ENCODE peak calls at places on chromosomes 11 and 22, in ten cellular contexts. W, R, Q, P, F, X, D, I, H and N are unnamed samples.

GRCh38 chr11:125331357-125331756 is 164.7 kb downstream of the FEZ1 start:
- DNase-seq in W (no peak), R (no peak), Q (no peak), P (no peak), F (no peak), X (no peak), D (no peak), I (no peak), H (no peak), N (no peak)

GRCh38 chr11:73288873-73289707 is 17.0 kb downstream of the P2RY6 start:
- DNase-seq in W (peak), R (peak), Q (peak), P (peak), F (no peak), X (peak), D (no peak), I (peak), H (peak), N (peak)

GRCh38 chr22:48960981-48961655 is 866.6 kb downstream of the BRD1 start:
- DNase-seq in W (peak), R (no peak), Q (no peak), P (no peak), F (no peak), X (no peak), D (no peak), I (peak), H (peak), N (no peak)

GRCh38 chr11:68684385-68685356 is at the start of gene GAL:
- DNase-seq in W (no peak), R (no peak), Q (no peak), P (no peak), F (no peak), X (no peak), D (no peak), I (no peak), H (no peak), N (no peak)

GRCh38 chr11:69637956-69638871 is 2.7 kb upstream of the CCND1 start:
- DNase-seq in W (no peak), R (no peak), Q (no peak), P (peak), F (no peak), X (no peak), D (no peak), I (peak), H (peak), N (no peak)

GRCh38 chr11:115264278-115264677 is 239.9 kb downstream of the CADM1 start:
- DNase-seq in W (no peak), R (no peak), Q (no peak), P (no peak), F (no peak), X (no peak), D (no peak), I (no peak), H (no peak), N (no peak)

GRCh38 chr11:8258289-8258688 is 5.4 kb downstream of the LMO1 start:
- DNase-seq in W (no peak), R (no peak), Q (no peak), P (no peak), F (no peak), X (peak), D (no peak), I (no peak), H (no peak), N (no peak)

GRCh38 chr11:102318469-102318868 is 1.2 kb downstream of the BIRC3 start:
- DNase-seq in W (no peak), R (no peak), Q (no peak), P (peak), F (no peak), X (no peak), D (no peak), I (no peak), H (peak), N (no peak)

GRCh38 chr11:75639752-75640151 is 29.1 kb downstream of the MAP6 start:
- DNase-seq in W (peak), R (no peak), Q (peak), P (no peak), F (peak), X (peak), D (no peak), I (peak), H (peak), N (no peak)

GRCh38 chr11:10529279-10529678 is 11.7 kb downstream of the RNF141 start:
- DNase-seq in W (no peak), R (no peak), Q (no peak), P (no peak), F (no peak), X (no peak), D (no peak), I (no peak), H (no peak), N (no peak)

GRCh38 chr11:73389134-73389525 is 12.9 kb downstream of the RELT start:
- DNase-seq in W (no peak), R (no peak), Q (no peak), P (no peak), F (no peak), X (no peak), D (no peak), I (no peak), H (no peak), N (no peak)

GRCh38 chr11:48034926-48035876 is 54.8 kb downstream of the PTPRJ start:
- DNase-seq in W (peak), R (no peak), Q (peak), P (no peak), F (no peak), X (peak), D (no peak), I (peak), H (peak), N (no peak)

GRCh38 chr11:107301886-107302285 is 155.7 kb downstream of the CWF19L2 start:
- DNase-seq in W (no peak), R (no peak), Q (no peak), P (no peak), F (no peak), X (no peak), D (no peak), I (no peak), H (no peak), N (no peak)

GRCh38 chr22:24023204-24023789 is 12.2 kb downstream of the CABIN1 start:
- DNase-seq in W (no peak), R (no peak), Q (no peak), P (no peak), F (no peak), X (no peak), D (no peak), I (no peak), H (no peak), N (no peak)

GRCh38 chr11:15884131-15884530 is 472.2 kb downstream of the SOX6 start:
- DNase-seq in W (no peak), R (no peak), Q (no peak), P (no peak), F (no peak), X (no peak), D (no peak), I (no peak), H (no peak), N (no peak)

GRCh38 chr22:24407278-24407665 is 20.1 kb upstream of the ADORA2A start:
- DNase-seq in W (no peak), R (no peak), Q (no peak), P (no peak), F (no peak), X (no peak), D (no peak), I (peak), H (no peak), N (no peak)

GRCh38 chr11:13368041-13368446 is 90.5 kb downstream of the BMAL1 start:
- DNase-seq in W (no peak), R (no peak), Q (no peak), P (no peak), F (no peak), X (no peak), D (no peak), I (no peak), H (no peak), N (no peak)

GRCh38 chr11:125348704-125349635 is 147.1 kb downstream of the FEZ1 start:
- DNase-seq in W (no peak), R (no peak), Q (peak), P (peak), F (no peak), X (peak), D (no peak), I (peak), H (peak), N (peak)

GRCh38 chr22:35311551-35311999 is 11.9 kb downstream of the TOM1 start:
- DNase-seq in W (no peak), R (no peak), Q (no peak), P (no peak), F (no peak), X (no peak), D (no peak), I (peak), H (no peak), N (no peak)

GRCh38 chr11:2934057-2934550 is 4.9 kb upstream of the PHLDA2 start:
- DNase-seq in W (no peak), R (no peak), Q (no peak), P (no peak), F (no peak), X (no peak), D (no peak), I (no peak), H (no peak), N (no peak)

GRCh38 chr22:47166446-47167016 is 404.1 kb downstream of the TBC1D22A start:
- DNase-seq in W (no peak), R (no peak), Q (no peak), P (no peak), F (no peak), X (peak), D (no peak), I (peak), H (no peak), N (no peak)

GRCh38 chr22:19177164-19178064 is 1.1 kb downstream of the SLC25A1 start:
- DNase-seq in W (no peak), R (no peak), Q (no peak), P (no peak), F (no peak), X (no peak), D (no peak), I (no peak), H (no peak), N (no peak)

GRCh38 chr11:69667619-69668604 is 7.2 kb downstream of the LTO1 start:
- DNase-seq in W (no peak), R (no peak), Q (no peak), P (no peak), F (no peak), X (no peak), D (no peak), I (peak), H (no peak), N (no peak)

GRCh38 chr11:75189075-75189474 is 38.2 kb downstream of the SLCO2B1 start:
- DNase-seq in W (no peak), R (no peak), Q (no peak), P (no peak), F (no peak), X (no peak), D (no peak), I (no peak), H (no peak), N (no peak)

GRCh38 chr11:45857834-45858492 is 10.7 kb downstream of the CRY2 start:
- DNase-seq in W (peak), R (no peak), Q (peak), P (no peak), F (no peak), X (peak), D (no peak), I (peak), H (no peak), N (no peak)

GRCh38 chr22:49326558-49326957 is 501.1 kb downstream of the BRD1 start:
- DNase-seq in W (peak), R (no peak), Q (no peak), P (no peak), F (no peak), X (no peak), D (no peak), I (no peak), H (no peak), N (no peak)

GRCh38 chr11:116641561-116642045 is 131.2 kb downstream of the BUD13 start:
- DNase-seq in W (no peak), R (no peak), Q (no peak), P (peak), F (peak), X (no peak), D (peak), I (peak), H (peak), N (peak)

GRCh38 chr11:10864688-10865087 is 6.8 kb upstream of the ZBED5 start:
- DNase-seq in W (no peak), R (no peak), Q (no peak), P (no peak), F (no peak), X (no peak), D (no peak), I (no peak), H (no peak), N (no peak)

GRCh38 chr11:94793822-94794221 is 25.7 kb downstream of the AMOTL1 start:
- DNase-seq in W (no peak), R (no peak), Q (no peak), P (no peak), F (no peak), X (no peak), D (no peak), I (no peak), H (no peak), N (no peak)

GRCh38 chr11:44894217-44894617 is 56.5 kb downstream of the TP53I11 start:
- DNase-seq in W (no peak), R (no peak), Q (peak), P (peak), F (no peak), X (peak), D (peak), I (peak), H (peak), N (peak)

GRCh38 chr11:5234390-5234834 is at the start of gene HBD:
- DNase-seq in W (no peak), R (no peak), Q (no peak), P (no peak), F (no peak), X (no peak), D (no peak), I (no peak), H (no peak), N (no peak)

GRCh38 chr11:67662806-67663514 is 11.5 kb downstream of the ALDH3B2 start:
- DNase-seq in W (no peak), R (no peak), Q (no peak), P (no peak), F (no peak), X (no peak), D (no peak), I (no peak), H (no peak), N (no peak)

GRCh38 chr11:26248661-26249060 is 83.3 kb upstream of the ANO3 start:
- DNase-seq in W (no peak), R (no peak), Q (no peak), P (no peak), F (no peak), X (no peak), D (no peak), I (no peak), H (no peak), N (no peak)

GRCh38 chr22:31662668-31663037 is 638 bp upstream of the PISD start:
- DNase-seq in W (no peak), R (no peak), Q (no peak), P (no peak), F (no peak), X (no peak), D (no peak), I (no peak), H (no peak), N (no peak)

GRCh38 chr22:31659246-31659645 is 2.8 kb downstream of the PISD start:
- DNase-seq in W (no peak), R (no peak), Q (no peak), P (no peak), F (no peak), X (no peak), D (no peak), I (no peak), H (no peak), N (no peak)

GRCh38 chr22:31661851-31662667 is at the start of gene PISD:
- DNase-seq in W (peak), R (peak), Q (peak), P (peak), F (peak), X (peak), D (peak), I (peak), H (peak), N (peak)
- TF ChIP-seq POLR2A in W (peak), R (no peak), Q (no peak), P (peak), F (no peak), X (peak), D (peak), I (peak), H (peak), N (peak)

GRCh38 chr22:39244073-39244495 is 698 bp downstream of the PDGFB start:
- DNase-seq in W (no peak), R (no peak), Q (no peak), P (no peak), F (no peak), X (no peak), D (no peak), I (no peak), H (no peak), N (no peak)
- TF ChIP-seq POLR2A in W (no peak), R (no peak), Q (no peak), P (no peak), F (no peak), X (no peak), D (no peak), I (no peak), H (no peak), N (no peak)

GRCh38 chr11:65856689-65857499 is 1.1 kb downstream of the CFL1 start:
- DNase-seq in W (peak), R (peak), Q (peak), P (no peak), F (peak), X (peak), D (no peak), I (peak), H (peak), N (peak)
- TF ChIP-seq POLR2A in W (peak), R (no peak), Q (no peak), P (peak), F (peak), X (peak), D (peak), I (peak), H (peak), N (peak)

GRCh38 chr11:367956-368413 is 1.3 kb upstream of the B4GALNT4 start:
- DNase-seq in W (no peak), R (no peak), Q (no peak), P (no peak), F (no peak), X (no peak), D (no peak), I (no peak), H (no peak), N (no peak)
- TF ChIP-seq POLR2A in W (no peak), R (no peak), Q (no peak), P (no peak), F (no peak), X (no peak), D (no peak), I (no peak), H (no peak), N (no peak)

DNA sequence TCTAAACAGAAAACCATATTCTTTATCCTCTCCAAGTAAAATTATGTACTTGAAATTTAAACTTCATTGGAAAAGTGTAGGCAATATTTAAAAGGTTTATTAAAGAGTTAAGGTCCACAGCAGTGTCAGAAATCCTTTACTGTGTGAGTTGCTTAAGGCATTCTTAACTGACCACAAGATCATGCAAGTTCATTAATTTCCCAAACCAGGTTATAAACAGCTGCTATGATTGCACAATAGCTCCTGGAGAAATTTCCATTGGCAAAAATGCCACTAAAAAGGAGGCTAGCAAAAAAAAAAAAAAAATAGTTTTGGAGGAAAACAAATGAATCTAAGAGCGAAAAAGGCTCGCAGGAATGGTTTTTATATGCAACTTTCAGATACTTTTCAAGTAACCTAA is 106.2 kb downstream of the ETS1 start:
- DNase-seq in W (no peak), R (no peak), Q (peak), P (no peak), F (no peak), X (no peak), D (no peak), I (no peak), H (no peak), N (no peak)
- TF ChIP-seq POLR2A in W (no peak), R (no peak), Q (no peak), P (no peak), F (no peak), X (no peak), D (no peak), I (no peak), H (no peak), N (no peak)